ENCODE peak calls at places on chromosomes 11 and 22, in ten cellular contexts. D is Calu3, V is natural killer cell, C is heart right ventricle, Q is mesothelial cell of epicardium, X is HFF-Myc, S is B cell, J is progenitor cell of endocrine pancreas, H is cardiac fibroblast, M is fibroblast of mammary gland. A is an unnamed sample.

GRCh38 chr11:107157146-107157808 is 139.0 kb upstream of the GUCY1A2 start:
- DNase-seq in D (no peak), V (no peak), C (no peak), Q (no peak), X (no peak), S (no peak), J (no peak), H (no peak), M (no peak), A (no peak)

GRCh38 chr11:8267831-8268529 is 4.3 kb upstream of the LMO1 start:
- DNase-seq in D (peak), V (no peak), C (no peak), Q (peak), X (no peak), S (peak), J (no peak), H (no peak), M (no peak), A (no peak)

GRCh38 chr22:43078522-43078921 is 10.7 kb downstream of the TTLL1 start:
- DNase-seq in D (no peak), V (no peak), C (no peak), Q (no peak), X (no peak), S (no peak), J (no peak), H (no peak), M (no peak), A (no peak)

GRCh38 chr11:16969010-16970004 is 44.9 kb downstream of the PLEKHA7 start:
- DNase-seq in D (no peak), V (no peak), C (no peak), Q (no peak), X (no peak), S (no peak), J (no peak), H (no peak), M (no peak), A (no peak)

GRCh38 chr22:18954333-18954732 is 18.2 kb upstream of the PRODH start:
- DNase-seq in D (peak), V (peak), C (peak), Q (peak), X (no peak), S (peak), J (peak), H (peak), M (peak), A (peak)

GRCh38 chr22:39401301-39401631 is 1.7 kb downstream of the TAB1 start:
- DNase-seq in D (no peak), V (no peak), C (no peak), Q (no peak), X (no peak), S (no peak), J (no peak), H (no peak), M (no peak), A (no peak)

GRCh38 chr11:128603752-128604472 is 16.6 kb upstream of the ETS1 start:
- DNase-seq in D (no peak), V (no peak), C (no peak), Q (no peak), X (no peak), S (peak), J (no peak), H (no peak), M (no peak), A (no peak)

GRCh38 chr22:45995405-45996101 is 18.6 kb upstream of the WNT7B start:
- DNase-seq in D (no peak), V (no peak), C (no peak), Q (no peak), X (no peak), S (no peak), J (no peak), H (no peak), M (no peak), A (no peak)

GRCh38 chr11:128776434-128777284 is 82.8 kb downstream of the FLI1 start:
- DNase-seq in D (peak), V (no peak), C (peak), Q (peak), X (no peak), S (peak), J (peak), H (peak), M (peak), A (no peak)

GRCh38 chr11:61696602-61697001 is 16.4 kb downstream of the DAGLA start:
- DNase-seq in D (peak), V (peak), C (no peak), Q (no peak), X (no peak), S (no peak), J (no peak), H (no peak), M (no peak), A (no peak)

GRCh38 chr11:2703487-2704141 is 3.8 kb upstream of the KCNQ1OT1 start:
- DNase-seq in D (no peak), V (no peak), C (no peak), Q (no peak), X (no peak), S (no peak), J (no peak), H (no peak), M (no peak), A (no peak)

GRCh38 chr22:46575915-46576555 is 38.6 kb upstream of the CELSR1 start:
- DNase-seq in D (no peak), V (no peak), C (no peak), Q (no peak), X (no peak), S (no peak), J (no peak), H (no peak), M (no peak), A (no peak)

GRCh38 chr22:39013923-39014722 is at the start of gene APOBEC3C:
- DNase-seq in D (peak), V (peak), C (peak), Q (peak), X (peak), S (peak), J (no peak), H (peak), M (peak), A (peak)

GRCh38 chr22:40345271-40345670 is 1.0 kb upstream of the ADSL start:
- DNase-seq in D (peak), V (no peak), C (no peak), Q (no peak), X (no peak), S (no peak), J (no peak), H (peak), M (peak), A (no peak)

GRCh38 chr22:21755855-21756284 is 20.3 kb upstream of the YPEL1 start:
- DNase-seq in D (no peak), V (no peak), C (no peak), Q (no peak), X (no peak), S (no peak), J (no peak), H (peak), M (peak), A (no peak)

GRCh38 chr11:68003846-68004550 is at the start of gene UNC93B1:
- DNase-seq in D (peak), V (peak), C (peak), Q (no peak), X (no peak), S (peak), J (peak), H (peak), M (peak), A (peak)

GRCh38 chr22:36764060-36764459 is 11.9 kb downstream of the IFT27 start:
- DNase-seq in D (no peak), V (no peak), C (no peak), Q (no peak), X (no peak), S (no peak), J (no peak), H (no peak), M (no peak), A (no peak)

GRCh38 chr22:39727541-39727940 is 157.0 kb downstream of the CACNA1I start:
- DNase-seq in D (peak), V (no peak), C (no peak), Q (peak), X (no peak), S (no peak), J (no peak), H (no peak), M (peak), A (no peak)

GRCh38 chr11:74905326-74905725 is 43.6 kb downstream of the XRRA1 start:
- DNase-seq in D (no peak), V (no peak), C (no peak), Q (no peak), X (no peak), S (no peak), J (no peak), H (no peak), M (no peak), A (no peak)

GRCh38 chr11:94131363-94132115 is 2.9 kb downstream of the PANX1 start:
- DNase-seq in D (no peak), V (no peak), C (peak), Q (no peak), X (no peak), S (no peak), J (no peak), H (peak), M (peak), A (no peak)

DNA sequence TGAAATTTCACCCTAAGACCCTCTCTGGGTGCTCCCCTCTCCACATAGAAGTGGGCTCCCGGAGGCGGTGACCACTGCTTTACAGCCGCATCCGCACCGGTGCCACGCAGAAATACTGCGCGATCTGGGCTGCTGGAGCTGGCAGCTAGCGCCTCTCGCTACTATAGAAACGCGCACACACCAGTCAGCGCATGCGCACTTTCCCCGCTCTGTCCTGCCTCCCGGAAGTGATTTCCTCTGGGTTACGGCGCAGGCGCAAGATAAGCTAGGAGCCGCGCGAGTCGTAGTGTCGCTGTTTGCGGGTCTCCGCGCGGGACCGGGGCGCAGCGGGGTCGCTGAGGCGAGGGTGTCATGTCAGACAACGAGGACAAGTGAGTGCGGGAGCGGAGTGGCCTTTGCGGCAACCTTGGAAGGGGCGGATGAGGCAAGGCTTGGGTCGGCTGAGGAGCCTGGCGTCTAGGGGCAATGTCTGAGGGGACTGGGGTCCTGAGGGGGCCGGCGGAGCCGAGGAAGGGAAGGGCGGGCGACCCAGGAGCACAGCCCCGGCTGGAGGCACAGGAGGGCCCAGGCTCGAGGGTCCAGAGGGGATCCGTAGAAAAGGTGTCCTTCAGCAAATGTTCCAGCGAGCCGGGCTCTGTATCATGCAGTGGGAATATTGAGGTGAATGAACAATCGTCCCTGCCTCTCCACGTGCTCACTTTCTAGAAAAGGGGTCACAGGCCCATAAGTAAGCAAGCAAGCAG is at the start of the genes C22orf23 and POLR2F:
- DNase-seq in D (peak), V (peak), C (peak), Q (peak), X (peak), S (peak), J (peak), H (peak), M (peak), A (peak)
- TF ChIP-seq CTCF in D (peak), V (no peak), C (no peak), Q (no peak), X (no peak), S (no peak), J (no peak), H (no peak), M (no peak), A (no peak)

GRCh38 chr11:113272927-113273615 is 41.3 kb upstream of the TTC12 start:
- DNase-seq in D (no peak), V (no peak), C (no peak), Q (no peak), X (no peak), S (no peak), J (no peak), H (no peak), M (no peak), A (no peak)

GRCh38 chr11:113272281-113272680 is 42.1 kb upstream of the TTC12 start:
- DNase-seq in D (no peak), V (no peak), C (no peak), Q (no peak), X (no peak), S (no peak), J (no peak), H (no peak), M (no peak), A (no peak)

GRCh38 chr11:113275602-113276001 is 38.8 kb upstream of the TTC12 start:
- DNase-seq in D (no peak), V (no peak), C (no peak), Q (no peak), X (no peak), S (no peak), J (no peak), H (no peak), M (no peak), A (no peak)

GRCh38 chr11:113273720-113274119 is 40.7 kb upstream of the TTC12 start:
- DNase-seq in D (no peak), V (no peak), C (no peak), Q (no peak), X (no peak), S (no peak), J (no peak), H (no peak), M (no peak), A (no peak)

DNA sequence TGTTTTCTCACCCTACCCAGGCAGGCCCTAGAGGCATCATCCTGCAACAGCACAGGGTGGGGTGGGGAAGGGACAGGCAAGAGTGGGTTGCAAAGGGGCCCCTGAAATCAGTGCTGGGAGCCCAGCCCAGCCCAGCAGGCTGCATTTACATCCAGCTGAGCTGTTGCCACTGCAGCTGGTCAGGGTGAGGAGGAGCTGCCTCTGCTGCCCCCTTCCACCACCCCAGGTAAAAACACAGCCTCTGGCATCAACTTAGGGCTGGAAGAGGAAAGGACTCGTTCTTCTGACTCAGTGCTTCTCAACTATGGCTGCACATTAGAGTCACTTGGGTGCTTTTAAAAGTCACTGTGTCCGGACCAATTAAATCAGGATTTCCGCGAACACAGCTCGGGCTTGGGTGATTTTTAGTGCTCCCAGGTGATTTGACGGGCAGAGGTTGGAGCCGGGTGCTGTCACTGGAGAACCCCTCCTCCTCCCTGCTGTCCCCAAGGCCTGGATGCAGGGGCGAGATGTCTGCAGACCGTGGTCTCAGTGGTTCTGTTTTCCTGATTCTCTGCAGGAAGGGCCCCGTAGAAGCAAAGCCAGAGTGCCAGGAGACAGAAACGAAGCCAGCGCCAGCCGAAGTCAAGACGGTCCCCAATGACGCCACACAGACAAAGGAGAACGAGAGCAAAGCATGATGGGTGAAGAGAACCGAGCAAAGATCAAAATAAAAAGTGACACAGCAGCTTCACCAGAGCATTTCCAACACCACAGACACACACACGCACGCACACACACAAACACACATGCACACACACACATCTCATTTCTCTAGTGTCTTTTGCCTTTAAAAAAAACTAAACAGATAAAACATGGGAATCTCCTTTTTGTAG is 39.4 kb upstream of the TTC12 start:
- DNase-seq in D (peak), V (no peak), C (no peak), Q (no peak), X (no peak), S (no peak), J (no peak), H (no peak), M (no peak), A (no peak)
- TF ChIP-seq CTCF in D (peak), V (no peak), C (no peak), Q (no peak), X (no peak), S (no peak), J (peak), H (no peak), M (no peak), A (no peak)

GRCh38 chr11:62875698-62876483 is 4.8 kb upstream of the SLC3A2 start:
- DNase-seq in D (peak), V (no peak), C (no peak), Q (no peak), X (no peak), S (no peak), J (no peak), H (no peak), M (no peak), A (no peak)
- TF ChIP-seq CTCF in D (no peak), V (no peak), C (no peak), Q (no peak), X (no peak), S (no peak), J (no peak), H (no peak), M (no peak), A (no peak)

DNA sequence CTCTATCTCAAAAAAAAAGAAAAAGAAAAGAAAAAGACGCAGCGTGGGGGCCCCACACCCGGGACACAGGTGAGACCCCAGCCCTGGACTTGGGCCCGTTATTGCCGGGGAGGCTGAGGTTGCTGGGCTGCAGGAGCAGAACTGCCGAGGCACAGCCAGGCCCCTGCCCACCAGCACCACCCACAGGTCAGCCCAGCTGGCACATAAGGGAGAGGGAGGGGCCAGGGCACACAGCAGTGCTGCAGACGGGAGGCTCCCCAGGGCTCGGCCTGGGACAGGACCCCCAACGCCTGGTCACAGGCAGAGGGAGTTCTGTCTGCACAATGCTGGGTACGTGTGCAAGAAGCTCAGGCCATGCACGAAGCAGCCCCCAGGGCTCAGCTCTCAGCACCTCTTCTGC is 18.5 kb downstream of the CHID1 start:
- DNase-seq in D (no peak), V (no peak), C (no peak), Q (no peak), X (no peak), S (no peak), J (no peak), H (no peak), M (no peak), A (no peak)
- TF ChIP-seq CTCF in D (no peak), V (no peak), C (no peak), Q (no peak), X (no peak), S (no peak), J (no peak), H (no peak), M (no peak), A (no peak)

GRCh38 chr11:66443602-66444001 is 5.0 kb upstream of the MRPL11 start:
- DNase-seq in D (no peak), V (no peak), C (no peak), Q (no peak), X (peak), S (no peak), J (no peak), H (peak), M (peak), A (no peak)
- TF ChIP-seq CTCF in D (no peak), V (no peak), C (no peak), Q (no peak), X (no peak), S (no peak), J (no peak), H (no peak), M (no peak), A (no peak)

GRCh38 chr11:10514210-10514609 is 26.8 kb downstream of the RNF141 start:
- DNase-seq in D (no peak), V (no peak), C (no peak), Q (no peak), X (no peak), S (no peak), J (no peak), H (peak), M (peak), A (no peak)
- TF ChIP-seq CTCF in D (peak), V (no peak), C (peak), Q (peak), X (no peak), S (peak), J (peak), H (peak), M (peak), A (no peak)

DNA sequence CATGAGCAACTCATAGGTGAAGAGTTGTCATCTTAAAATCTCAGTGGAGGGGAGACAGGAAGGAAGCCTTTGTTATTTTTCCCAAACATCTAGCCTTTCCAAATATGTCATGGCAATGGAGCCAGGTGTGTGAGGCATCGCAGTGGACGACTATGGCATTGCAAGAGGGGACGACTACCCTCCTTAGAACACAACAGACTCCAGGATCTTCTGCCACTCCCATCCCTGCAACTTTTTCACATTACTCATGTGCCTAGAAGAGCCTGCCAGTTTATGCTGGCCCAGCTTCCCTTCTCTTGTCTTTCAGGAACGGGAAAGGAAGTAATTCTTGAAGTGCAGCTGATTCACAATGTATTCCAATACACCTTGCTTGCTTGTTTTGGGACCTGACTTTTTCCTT is 1008.4 kb downstream of the OPCML start:
- DNase-seq in D (no peak), V (no peak), C (no peak), Q (no peak), X (no peak), S (no peak), J (no peak), H (no peak), M (no peak), A (no peak)
- TF ChIP-seq CTCF in D (no peak), V (no peak), C (no peak), Q (no peak), X (no peak), S (no peak), J (no peak), H (no peak), M (no peak), A (no peak)

DNA sequence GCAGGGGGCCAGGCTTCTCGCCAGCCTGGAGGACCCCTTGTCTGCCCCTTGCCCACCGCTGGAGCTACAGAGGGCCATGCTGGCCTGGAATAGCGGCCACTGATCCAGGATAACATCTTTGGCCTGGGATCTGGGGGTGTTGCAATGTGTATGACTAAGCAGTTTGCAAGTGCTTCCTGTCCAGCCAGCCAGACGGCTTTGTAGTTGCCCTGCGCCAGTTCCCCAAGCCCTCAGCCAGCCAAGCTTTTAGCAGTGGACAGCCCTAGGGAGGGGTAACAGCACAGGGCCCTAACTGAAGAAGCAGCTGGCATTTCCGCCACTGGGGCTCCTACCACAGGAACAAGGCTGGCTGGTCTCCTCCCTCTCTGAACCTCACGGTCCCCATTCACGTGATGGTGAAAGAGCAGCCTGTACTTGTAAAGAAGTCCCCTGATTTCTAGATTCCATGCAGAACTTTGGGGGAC is 32.1 kb downstream of the UQCR10 start:
- DNase-seq in D (peak), V (no peak), C (peak), Q (no peak), X (peak), S (no peak), J (no peak), H (peak), M (peak), A (no peak)
- TF ChIP-seq CTCF in D (no peak), V (no peak), C (no peak), Q (no peak), X (no peak), S (no peak), J (no peak), H (no peak), M (no peak), A (no peak)

A was measured in CD4-positive, alpha-beta T cell.